ENCODE peak calls at places on chromosome 22, in seven cellular contexts. One of them, this sample, is unnamed.

GRCh38 chr22:19940536-19941364 is 822 bp upstream of the COMT start:
- DNase-seq in transverse colon: no peak
- DNase-seq in vagina: no peak
- DNase-seq in right lobe of liver: peak; percentile 45
- DNase-seq in endodermal cell: no peak
- DNase-seq in BE2C: no peak
- DNase-seq in HCT116: no peak
- DNase-seq in this sample: no peak

GRCh38 chr22:37232140-37232998 is 11.7 kb downstream of the RAC2 start:
- DNase-seq in HCT116: no peak
- DNase-seq in transverse colon: peak; percentile 13
- DNase-seq in vagina: no peak
- DNase-seq in endodermal cell: peak; percentile 38
- DNase-seq in BE2C: no peak
- DNase-seq in right lobe of liver: no peak
- DNase-seq in this sample: no peak

GRCh38 chr22:37492428-37493344 is 6.5 kb upstream of the MFNG start:
- DNase-seq in transverse colon: peak; percentile 45
- DNase-seq in BE2C: peak; percentile 48
- DNase-seq in endodermal cell: peak; percentile 91
- DNase-seq in vagina: no peak
- DNase-seq in right lobe of liver: no peak
- DNase-seq in HCT116: no peak
- DNase-seq in this sample: no peak

GRCh38 chr22:23857606-23858483 is at the start of gene SLC2A11:
- DNase-seq in BE2C: peak; percentile 99
- DNase-seq in vagina: no peak
- DNase-seq in transverse colon: peak; percentile 97
- DNase-seq in HCT116: peak; percentile 92
- DNase-seq in endodermal cell: peak; percentile 99
- DNase-seq in right lobe of liver: peak; percentile 97
- DNase-seq in this sample: peak; percentile 85

GRCh38 chr22:41482319-41482935 is 13.5 kb downstream of the ACO2 start:
- DNase-seq in HCT116: no peak
- DNase-seq in vagina: no peak
- DNase-seq in right lobe of liver: no peak
- DNase-seq in endodermal cell: no peak
- DNase-seq in BE2C: no peak
- DNase-seq in transverse colon: no peak
- DNase-seq in this sample: no peak

GRCh38 chr22:41171996-41172395 is 33.1 kb upstream of the L3MBTL2 start:
- DNase-seq in transverse colon: no peak
- DNase-seq in BE2C: no peak
- DNase-seq in endodermal cell: no peak
- DNase-seq in vagina: no peak
- DNase-seq in right lobe of liver: no peak
- DNase-seq in HCT116: no peak
- DNase-seq in this sample: no peak

GRCh38 chr22:19632671-19633148 is 81.6 kb upstream of the SEPTIN5 start:
- DNase-seq in right lobe of liver: no peak
- DNase-seq in transverse colon: no peak
- DNase-seq in endodermal cell: no peak
- DNase-seq in vagina: no peak
- DNase-seq in BE2C: no peak
- DNase-seq in HCT116: no peak
- DNase-seq in this sample: no peak

GRCh38 chr22:29816128-29816527 is 21.9 kb downstream of the ASCC2 start:
- DNase-seq in transverse colon: no peak
- DNase-seq in vagina: no peak
- DNase-seq in HCT116: no peak
- DNase-seq in right lobe of liver: peak; percentile 96
- DNase-seq in endodermal cell: no peak
- DNase-seq in BE2C: peak; percentile 77
- DNase-seq in this sample: no peak

GRCh38 chr22:32619614-32620426 is 145.2 kb downstream of the FBXO7 start:
- DNase-seq in HCT116: no peak
- DNase-seq in vagina: no peak
- DNase-seq in BE2C: no peak
- DNase-seq in transverse colon: no peak
- DNase-seq in right lobe of liver: peak; percentile 68
- DNase-seq in endodermal cell: no peak
- DNase-seq in this sample: no peak

GRCh38 chr22:18985761-18986160 is 49.7 kb upstream of the PRODH start:
- DNase-seq in BE2C: no peak
- DNase-seq in endodermal cell: peak; percentile 36
- DNase-seq in transverse colon: no peak
- DNase-seq in vagina: no peak
- DNase-seq in right lobe of liver: peak; percentile 35
- DNase-seq in HCT116: no peak
- DNase-seq in this sample: no peak

GRCh38 chr22:37263966-37264887 is 18.1 kb upstream of the CYTH4 start:
- DNase-seq in BE2C: no peak
- DNase-seq in vagina: no peak
- DNase-seq in right lobe of liver: no peak
- DNase-seq in transverse colon: no peak
- DNase-seq in endodermal cell: peak; percentile 39
- DNase-seq in HCT116: no peak
- DNase-seq in this sample: no peak

GRCh38 chr22:42170946-42171345 is 40.3 kb upstream of the CYP2D6 start:
- DNase-seq in endodermal cell: no peak
- DNase-seq in BE2C: no peak
- DNase-seq in right lobe of liver: no peak
- DNase-seq in transverse colon: no peak
- DNase-seq in vagina: no peak
- DNase-seq in HCT116: no peak
- DNase-seq in this sample: no peak

DNA sequence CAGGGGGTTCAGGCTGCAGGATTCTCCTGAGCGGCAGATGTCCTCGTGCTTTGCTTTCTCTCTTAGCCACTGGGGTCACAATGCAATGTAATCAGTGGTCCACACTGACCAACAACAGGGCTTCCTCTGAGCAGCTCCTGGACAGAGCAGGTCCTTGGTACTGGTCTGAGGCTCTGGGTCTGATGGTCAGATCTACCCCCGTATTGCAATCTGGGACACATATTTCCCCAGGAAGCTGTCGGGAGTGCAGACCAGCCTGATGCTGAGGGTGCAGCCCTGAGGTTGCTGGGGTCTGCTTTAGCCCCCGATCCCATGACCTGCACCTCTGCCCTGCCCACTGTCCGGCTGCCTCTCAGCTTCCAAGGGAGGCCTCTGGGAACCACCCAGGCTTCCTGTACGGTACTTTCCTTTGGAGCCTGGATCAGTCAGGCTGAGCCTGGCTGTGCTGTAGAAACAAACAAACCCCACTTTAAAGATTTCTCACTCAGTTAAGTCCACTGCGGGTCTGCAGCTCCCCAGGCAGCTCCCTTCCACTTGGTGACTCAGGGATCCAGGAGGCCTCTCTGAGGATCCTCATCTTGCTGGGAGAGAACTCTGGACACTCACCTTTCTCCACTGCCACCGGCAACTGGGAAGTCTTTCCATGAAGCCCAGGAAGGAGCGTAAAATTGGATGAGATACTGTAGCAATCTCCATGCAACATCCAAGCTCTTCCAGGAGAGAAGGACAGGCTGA is 1046.6 kb downstream of the TBC1D22A start:
- DNase-seq in endodermal cell: peak; percentile 17
- DNase-seq in BE2C: no peak
- DNase-seq in HCT116: no peak
- DNase-seq in vagina: peak; percentile 60
- DNase-seq in right lobe of liver: no peak
- DNase-seq in transverse colon: no peak
- DNase-seq in this sample: no peak
- H3K9me3 ChIP-seq in endodermal cell: no peaks in the 10 kb centered on the region
- H3K9me3 ChIP-seq in BE2C: peaks cover 2% of the 10 kb centered on the region
- H3K9me3 ChIP-seq in HCT116: no peaks in the 10 kb centered on the region
- H3K9me3 ChIP-seq in vagina: no peaks in the 10 kb centered on the region
- H3K9me3 ChIP-seq in right lobe of liver: no peaks in the 10 kb centered on the region
- H3K9me3 ChIP-seq in transverse colon: no peaks in the 10 kb centered on the region
- H3K9me3 ChIP-seq in this sample: no peaks in the 10 kb centered on the region

GRCh38 chr22:27259390-27259789 is 542.2 kb downstream of the MN1 start:
- DNase-seq in vagina: no peak
- DNase-seq in endodermal cell: no peak
- DNase-seq in HCT116: no peak
- DNase-seq in BE2C: no peak
- DNase-seq in transverse colon: no peak
- DNase-seq in right lobe of liver: no peak
- DNase-seq in this sample: no peak

GRCh38 chr22:27260087-27260730 is 541.3 kb downstream of the MN1 start:
- DNase-seq in HCT116: no peak
- DNase-seq in endodermal cell: no peak
- DNase-seq in right lobe of liver: no peak
- DNase-seq in vagina: no peak
- DNase-seq in transverse colon: no peak
- DNase-seq in BE2C: no peak
- DNase-seq in this sample: no peak

GRCh38 chr22:27255580-27255979 is 546.0 kb downstream of the MN1 start:
- DNase-seq in BE2C: no peak
- DNase-seq in right lobe of liver: no peak
- DNase-seq in transverse colon: no peak
- DNase-seq in HCT116: no peak
- DNase-seq in endodermal cell: no peak
- DNase-seq in vagina: no peak
- DNase-seq in this sample: no peak

GRCh38 chr22:27258773-27259172 is 542.8 kb downstream of the MN1 start:
- DNase-seq in right lobe of liver: no peak
- DNase-seq in vagina: no peak
- DNase-seq in HCT116: no peak
- DNase-seq in BE2C: peak; percentile 29
- DNase-seq in transverse colon: no peak
- DNase-seq in endodermal cell: no peak
- DNase-seq in this sample: no peak

GRCh38 chr22:27257987-27258386 is 543.6 kb downstream of the MN1 start:
- DNase-seq in endodermal cell: no peak
- DNase-seq in HCT116: no peak
- DNase-seq in transverse colon: no peak
- DNase-seq in right lobe of liver: no peak
- DNase-seq in vagina: no peak
- DNase-seq in BE2C: no peak
- DNase-seq in this sample: no peak
- TF ChIP-seq CTCF in endodermal cell: peak; percentile 60
- TF ChIP-seq CTCF in HCT116: peak; percentile 19
- TF ChIP-seq CTCF in transverse colon: no peak
- TF ChIP-seq CTCF in right lobe of liver: no peak
- TF ChIP-seq CTCF in vagina: no peak
- TF ChIP-seq CTCF in BE2C: peak; percentile 27
- TF ChIP-seq CTCF in this sample: no peak

GRCh38 chr22:49565516-49565855 is 262.2 kb downstream of the BRD1 start:
- DNase-seq in BE2C: no peak
- DNase-seq in transverse colon: no peak
- DNase-seq in vagina: no peak
- DNase-seq in endodermal cell: peak; percentile 10
- DNase-seq in right lobe of liver: peak; percentile 15
- DNase-seq in HCT116: no peak
- DNase-seq in this sample: no peak

GRCh38 chr22:49567894-49568750 is 259.6 kb downstream of the BRD1 start:
- DNase-seq in transverse colon: peak; percentile 2
- DNase-seq in BE2C: no peak
- DNase-seq in HCT116: no peak
- DNase-seq in endodermal cell: peak; percentile 39
- DNase-seq in vagina: no peak
- DNase-seq in right lobe of liver: peak; percentile 29
- DNase-seq in this sample: no peak

GRCh38 chr22:49564666-49565515 is 262.8 kb downstream of the BRD1 start:
- DNase-seq in HCT116: no peak
- DNase-seq in BE2C: no peak
- DNase-seq in endodermal cell: peak; percentile 18
- DNase-seq in right lobe of liver: peak; percentile 33
- DNase-seq in transverse colon: no peak
- DNase-seq in vagina: no peak
- DNase-seq in this sample: no peak

GRCh38 chr22:49566141-49566541 is 261.5 kb downstream of the BRD1 start:
- DNase-seq in BE2C: no peak
- DNase-seq in HCT116: no peak
- DNase-seq in vagina: no peak
- DNase-seq in transverse colon: no peak
- DNase-seq in endodermal cell: peak; percentile 24
- DNase-seq in right lobe of liver: peak; percentile 23
- DNase-seq in this sample: no peak

GRCh38 chr22:49566693-49567092 is 261.0 kb downstream of the BRD1 start:
- DNase-seq in right lobe of liver: peak; percentile 32
- DNase-seq in BE2C: no peak
- DNase-seq in vagina: no peak
- DNase-seq in HCT116: no peak
- DNase-seq in endodermal cell: peak; percentile 22
- DNase-seq in transverse colon: no peak
- DNase-seq in this sample: no peak
- H3K9me3 ChIP-seq in right lobe of liver: no peaks in the 10 kb centered on the region
- H3K9me3 ChIP-seq in BE2C: no peaks in the 10 kb centered on the region
- H3K9me3 ChIP-seq in vagina: no peaks in the 10 kb centered on the region
- H3K9me3 ChIP-seq in HCT116: no peaks in the 10 kb centered on the region
- H3K9me3 ChIP-seq in endodermal cell: no peaks in the 10 kb centered on the region
- H3K9me3 ChIP-seq in transverse colon: no peaks in the 10 kb centered on the region
- H3K9me3 ChIP-seq in this sample: no peaks in the 10 kb centered on the region

DNA sequence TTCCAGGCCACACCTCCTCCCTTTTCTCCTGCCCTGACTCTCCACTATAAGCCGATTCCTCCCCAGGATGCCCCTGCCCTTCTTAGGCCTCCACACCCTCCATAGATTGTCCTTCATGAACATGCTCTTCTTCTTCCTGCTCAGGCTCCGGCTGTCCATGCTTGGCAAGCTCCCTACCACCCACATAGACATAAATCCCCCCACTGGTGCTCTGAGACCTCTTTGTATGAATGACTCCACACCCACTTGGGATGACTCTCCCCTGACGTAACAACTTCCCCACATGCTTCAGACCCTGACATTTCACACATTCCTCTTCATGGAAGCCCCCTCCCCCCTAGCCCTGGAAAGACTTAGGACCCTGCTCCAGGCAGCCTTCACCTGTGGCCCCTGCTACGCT is 542.5 kb upstream of the LARGE1 start:
- DNase-seq in vagina: no peak
- DNase-seq in HCT116: no peak
- DNase-seq in transverse colon: no peak
- DNase-seq in right lobe of liver: no peak
- DNase-seq in BE2C: no peak
- DNase-seq in endodermal cell: no peak
- DNase-seq in this sample: no peak
- TF ChIP-seq CTCF in vagina: no peak
- TF ChIP-seq CTCF in HCT116: no peak
- TF ChIP-seq CTCF in transverse colon: no peak
- TF ChIP-seq CTCF in right lobe of liver: no peak
- TF ChIP-seq CTCF in BE2C: no peak
- TF ChIP-seq CTCF in endodermal cell: no peak
- TF ChIP-seq CTCF in this sample: no peak

DNA sequence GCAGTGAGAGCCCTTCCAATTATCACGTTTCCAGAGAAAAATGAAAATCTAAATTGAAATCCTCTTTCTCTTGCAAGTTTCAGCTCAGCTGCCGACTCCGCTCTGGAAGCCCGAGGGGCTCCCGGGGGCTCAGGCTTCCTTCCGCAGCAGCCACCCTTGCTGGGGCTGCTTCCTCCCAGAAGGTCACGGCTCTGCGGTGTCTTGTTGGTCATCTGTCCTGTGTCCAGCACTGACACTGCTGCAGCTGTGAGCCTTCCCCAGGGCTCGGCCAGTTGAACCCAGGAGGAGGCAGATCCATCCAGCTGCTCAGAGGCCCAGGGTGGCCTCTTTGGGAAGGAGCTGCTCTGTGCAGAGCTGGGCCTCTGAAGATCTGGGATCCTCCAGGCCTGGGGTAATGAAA is 1337.2 kb downstream of the TBC1D22A start:
- DNase-seq in vagina: no peak
- DNase-seq in transverse colon: no peak
- DNase-seq in HCT116: no peak
- DNase-seq in endodermal cell: peak; percentile 26
- DNase-seq in BE2C: no peak
- DNase-seq in right lobe of liver: peak; percentile 30
- DNase-seq in this sample: no peak
- H3K9me3 ChIP-seq in vagina: no peaks in the 10 kb centered on the region
- H3K9me3 ChIP-seq in transverse colon: no peaks in the 10 kb centered on the region
- H3K9me3 ChIP-seq in HCT116: no peaks in the 10 kb centered on the region
- H3K9me3 ChIP-seq in endodermal cell: no peaks in the 10 kb centered on the region
- H3K9me3 ChIP-seq in BE2C: no peaks in the 10 kb centered on the region
- H3K9me3 ChIP-seq in right lobe of liver: no peaks in the 10 kb centered on the region
- H3K9me3 ChIP-seq in this sample: no peaks in the 10 kb centered on the region

This sample was measured in CD4-positive, alpha-beta T cell.